ENCODE peak calls at places on chromosomes 7 and 10, in six cellular contexts. H is IMR-90, K is activated gamma-delta T cell treated with Interleukin-2 at 50 U/mL for 16 hours, I is iPS-NIHi11, N is neural crest cell, Z is NCI-H1105 treated with DMSO at 0.1 percent for 48 hours. Q is an unnamed sample.

GRCh38 chr7:50216626-50217025 is 87.9 kb upstream of the IKZF1 start:
- DNase-seq in H (no peak), K (no peak), I (no peak), N (no peak), Z (no peak), Q (no peak)

GRCh38 chr7:136685506-136685905 is 182.9 kb upstream of the CHRM2 start:
- DNase-seq in H (no peak), K (no peak), I (no peak), N (no peak), Z (no peak), Q (no peak)

GRCh38 chr7:121504478-121504877 is 108.4 kb upstream of the FAM3C start:
- DNase-seq in H (peak), K (no peak), I (no peak), N (no peak), Z (no peak), Q (peak)

GRCh38 chr7:66974986-66975590 is 20.3 kb downstream of the SBDS start:
- DNase-seq in H (no peak), K (no peak), I (peak), N (no peak), Z (no peak), Q (no peak)

GRCh38 chr10:60032723-60033122 is 126.4 kb upstream of the CCDC6 start:
- DNase-seq in H (peak), K (peak), I (peak), N (no peak), Z (peak), Q (peak)

GRCh38 chr7:121499526-121500123 is 103.5 kb upstream of the FAM3C start:
- DNase-seq in H (no peak), K (no peak), I (no peak), N (no peak), Z (no peak), Q (no peak)

GRCh38 chr7:93461350-93461749 is 113.2 kb downstream of the CALCR start:
- DNase-seq in H (no peak), K (no peak), I (no peak), N (no peak), Z (peak), Q (no peak)

GRCh38 chr10:80356563-80356999 is at the start of the genes DYDC1 and DYDC2:
- DNase-seq in H (no peak), K (peak), I (peak), N (peak), Z (peak), Q (peak)

GRCh38 chr10:92848037-92848440 is 281 bp upstream of the EXOC6 start:
- DNase-seq in H (no peak), K (no peak), I (no peak), N (no peak), Z (no peak), Q (no peak)

GRCh38 chr7:37824987-37825509 is 23.3 kb upstream of the NME8 start:
- DNase-seq in H (no peak), K (no peak), I (no peak), N (no peak), Z (no peak), Q (no peak)

GRCh38 chr7:110889363-110889762 is 201.6 kb upstream of the LRRN3 start:
- DNase-seq in H (no peak), K (no peak), I (no peak), N (no peak), Z (no peak), Q (no peak)

GRCh38 chr10:131943021-131943814 is 38.5 kb downstream of the BNIP3 start:
- DNase-seq in H (no peak), K (no peak), I (peak), N (no peak), Z (no peak), Q (peak)

GRCh38 chr7:20777377-20778062 is 9.2 kb downstream of the SP8 start:
- DNase-seq in H (no peak), K (no peak), I (no peak), N (no peak), Z (no peak), Q (no peak)

GRCh38 chr10:72344932-72345331 is 9.8 kb downstream of the DNAJB12 start:
- DNase-seq in H (no peak), K (no peak), I (no peak), N (no peak), Z (no peak), Q (no peak)

GRCh38 chr7:151671514-151671913 is 151.8 kb upstream of the RHEB start:
- DNase-seq in H (no peak), K (no peak), I (no peak), N (no peak), Z (no peak), Q (no peak)

GRCh38 chr10:62109532-62110293 is 158.9 kb downstream of the RTKN2 start:
- DNase-seq in H (no peak), K (no peak), I (no peak), N (no peak), Z (no peak), Q (no peak)

GRCh38 chr7:142871260-142872105 is 14.1 kb downstream of the TRPV6 start:
- DNase-seq in H (no peak), K (no peak), I (no peak), N (no peak), Z (no peak), Q (no peak)

GRCh38 chr10:3107426-3107961 is 40.1 kb downstream of the PFKP start:
- DNase-seq in H (peak), K (no peak), I (no peak), N (no peak), Z (no peak), Q (peak)

GRCh38 chr10:128031216-128031615 is 95.0 kb downstream of the MKI67 start:
- DNase-seq in H (no peak), K (no peak), I (no peak), N (no peak), Z (no peak), Q (no peak)

GRCh38 chr10:63115732-63116383 is 17.3 kb upstream of the NRBF2 start:
- DNase-seq in H (peak), K (no peak), I (no peak), N (peak), Z (no peak), Q (peak)

GRCh38 chr10:78802866-78803265 is 265.9 kb upstream of the ZMIZ1 start:
- DNase-seq in H (peak), K (no peak), I (no peak), N (no peak), Z (no peak), Q (peak)

GRCh38 chr7:129785457-129786178 is 167.1 kb downstream of the UBE2H start:
- DNase-seq in H (no peak), K (no peak), I (no peak), N (no peak), Z (no peak), Q (no peak)

GRCh38 chr7:47497367-47498096 is 84.4 kb downstream of the TNS3 start:
- DNase-seq in H (no peak), K (no peak), I (no peak), N (no peak), Z (no peak), Q (peak)

GRCh38 chr10:72259491-72260214 is 14.1 kb upstream of the DDIT4 start:
- DNase-seq in H (peak), K (no peak), I (no peak), N (no peak), Z (no peak), Q (peak)